ENCODE peak calls at places on chromosomes 12 and 14, in five cellular contexts. T is activated naive CD4-positive, alpha-beta T cell treated with anti-CD3 and anti-CD28 coated beads, Interleukin-2, amount 50 U/mL, for 16 hours; X is ovary; C is HEK293T; A is neural crest cell. J is an unnamed sample.

GRCh38 chr14:49617846-49618519 is 2.4 kb downstream of the RPL36AL start:
- DNase-seq in T (no peak), X (no peak), C (no peak), A (no peak), J (no peak)

GRCh38 chr14:69650948-69651369 is 39.6 kb downstream of the SUSD6 start:
- DNase-seq in T (no peak), X (no peak), C (no peak), A (no peak), J (peak)

GRCh38 chr12:1660304-1661187 is 30.3 kb upstream of the ADIPOR2 start:
- DNase-seq in T (peak), X (peak), C (no peak), A (no peak), J (no peak)

GRCh38 chr12:53938276-53939140 is at the start of gene HOXC13:
- DNase-seq in T (peak), X (no peak), C (peak), A (no peak), J (peak)

GRCh38 chr12:108313609-108314331 is 25.3 kb downstream of the CMKLR1 start:
- DNase-seq in T (no peak), X (no peak), C (no peak), A (no peak), J (peak)

GRCh38 chr12:89750821-89751227 is 42.2 kb upstream of the ATP2B1 start:
- DNase-seq in T (no peak), X (no peak), C (no peak), A (no peak), J (no peak)

GRCh38 chr12:132139912-132140311 is 4.2 kb downstream of the DDX51 start:
- DNase-seq in T (no peak), X (peak), C (no peak), A (no peak), J (no peak)

GRCh38 chr12:15982471-15982870 is 71.3 kb downstream of the DERA start:
- DNase-seq in T (no peak), X (no peak), C (peak), A (no peak), J (peak)

GRCh38 chr12:51678086-51678724 is 87.2 kb downstream of the SCN8A start:
- DNase-seq in T (peak), X (no peak), C (peak), A (peak), J (peak)

GRCh38 chr14:59018978-59019377 is 169.5 kb upstream of the DAAM1 start:
- DNase-seq in T (no peak), X (no peak), C (peak), A (no peak), J (peak)

GRCh38 chr12:131810672-131811071 is 17.5 kb upstream of the MMP17 start:
- DNase-seq in T (no peak), X (no peak), C (no peak), A (no peak), J (no peak)

GRCh38 chr12:123037791-123038190 is 57.3 kb downstream of the ARL6IP4 start:
- DNase-seq in T (no peak), X (no peak), C (no peak), A (no peak), J (no peak)

GRCh38 chr14:43541356-43541755 is 965.7 kb downstream of the FSCB start:
- DNase-seq in T (no peak), X (no peak), C (no peak), A (no peak), J (no peak)

GRCh38 chr14:72907327-72907826 is 13.5 kb upstream of the DPF3 start:
- DNase-seq in T (no peak), X (no peak), C (no peak), A (no peak), J (no peak)